ENCODE peak calls at places on chromosomes 2 and 18, in five cellular contexts. F is tibial nerve, I is H9, J is HepG2, Y is NT2/D1. A is an unnamed sample. For H3K9me3, the result is how much of the 10 kb centered on the place peaks cover.

GRCh38 chr2:39542523-39542922 is 105.4 kb upstream of the MAP4K3 start:
- DNase-seq in F (no peak), I (no peak), J (no peak), Y (no peak), A (peak)

GRCh38 chr2:24586955-24587354 is 95.9 kb downstream of the NCOA1 start:
- DNase-seq in F (no peak), I (no peak), J (no peak), Y (no peak), A (no peak)

GRCh38 chr18:13565228-13565627 is 161.1 kb downstream of the FAM210A start:
- DNase-seq in F (no peak), I (no peak), J (no peak), Y (no peak), A (no peak)

GRCh38 chr2:70083344-70084156 is 3.7 kb upstream of the PCBP1 start:
- DNase-seq in F (no peak), I (no peak), J (peak), Y (no peak), A (no peak)

GRCh38 chr2:128638741-128639477 is 320.2 kb upstream of the HS6ST1 start:
- DNase-seq in F (no peak), I (peak), J (no peak), Y (peak), A (peak)

GRCh38 chr2:180622122-180622918 is 358.1 kb upstream of the UBE2E3 start:
- DNase-seq in F (no peak), I (no peak), J (no peak), Y (no peak), A (peak)

GRCh38 chr2:9558948-9559381 is 3.3 kb upstream of the ADAM17 start:
- DNase-seq in F (no peak), I (no peak), J (no peak), Y (peak), A (peak)

GRCh38 chr2:200795044-200795443 is 16.7 kb upstream of the BZW1 start:
- DNase-seq in F (peak), I (peak), J (peak), Y (no peak), A (peak)

GRCh38 chr2:43748333-43748732 is 25.5 kb upstream of the DYNC2LI1 start:
- DNase-seq in F (no peak), I (no peak), J (no peak), Y (no peak), A (no peak)

GRCh38 chr2:135259116-135259515 is 207.0 kb downstream of the RAB3GAP1 start:
- DNase-seq in F (no peak), I (no peak), J (no peak), Y (no peak), A (peak)

GRCh38 chr2:233079953-233080835 is 20.1 kb downstream of the INPP5D start:
- DNase-seq in F (no peak), I (no peak), J (no peak), Y (no peak), A (no peak)

GRCh38 chr18:32067375-32068167 is 24.1 kb upstream of the RNF138 start:
- DNase-seq in F (no peak), I (no peak), J (no peak), Y (no peak), A (no peak)

GRCh38 chr2:95062716-95063400 is 37.4 kb downstream of the MAL start:
- DNase-seq in F (no peak), I (no peak), J (peak), Y (peak), A (no peak)
- H3K9me3 ChIP-seq in F (under half), I (under half), J (under half), Y (under half), A (under half)

GRCh38 chr18:33517950-33518349 is 60.1 kb upstream of the ASXL3 start:
- DNase-seq in F (no peak), I (no peak), J (no peak), Y (no peak), A (no peak)

GRCh38 chr18:33513027-33513426 is 65.0 kb upstream of the ASXL3 start:
- DNase-seq in F (no peak), I (no peak), J (no peak), Y (no peak), A (no peak)
- H3K9me3 ChIP-seq in F (under half), I (under half), J (under half), Y (under half), A (under half)

DNA sequence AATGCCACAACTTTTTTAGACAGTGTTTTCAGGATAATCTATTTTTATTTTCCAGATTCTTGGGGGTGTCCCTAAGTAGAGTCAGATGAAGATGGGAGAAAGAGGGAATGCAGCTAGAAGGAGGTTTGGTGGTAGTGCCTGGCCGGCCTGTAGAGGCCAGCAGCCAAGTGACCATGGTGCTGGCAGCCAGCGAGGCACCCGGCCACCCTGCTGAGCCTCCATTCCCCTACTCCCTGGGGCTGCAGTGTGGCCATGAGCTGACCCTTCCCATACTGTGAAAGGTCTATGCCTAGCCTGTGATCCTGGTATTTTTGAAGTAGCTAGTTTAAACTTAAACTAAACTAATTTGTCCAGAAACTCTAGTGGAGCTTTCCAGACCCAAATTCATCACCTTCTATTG is 268.6 kb downstream of the CYRIA start:
- DNase-seq in F (no peak), I (no peak), J (no peak), Y (no peak), A (no peak)
- H3K9me3 ChIP-seq in F (under half), I (under half), J (under half), Y (under half), A (under half)

DNA sequence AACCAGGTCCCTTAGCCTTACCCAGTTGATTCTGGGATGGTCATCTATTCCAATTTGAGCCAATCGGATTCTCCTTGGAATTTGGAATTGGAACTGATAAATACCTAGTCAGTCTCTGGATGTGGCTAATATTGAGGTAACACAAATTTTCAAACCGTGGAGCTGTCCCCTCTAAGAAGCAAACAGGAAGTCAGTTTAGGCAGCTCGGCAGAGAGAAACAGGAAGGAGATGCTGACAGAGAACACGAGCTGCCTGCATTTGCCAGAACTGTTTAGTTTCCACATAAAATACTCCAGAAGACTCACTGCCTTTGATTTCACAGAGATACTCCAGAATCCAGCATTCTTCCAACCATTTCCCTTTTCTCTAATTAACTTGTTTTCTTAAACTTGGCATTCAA is 1024.9 kb downstream of the BCL11A start:
- DNase-seq in F (no peak), I (no peak), J (no peak), Y (no peak), A (no peak)
- H3K9me3 ChIP-seq in F (under half), I (under half), J (under half), Y (under half), A (under half)